ENCODE peak calls at places on chromosome 22, in ten cellular contexts. Q, D, Z, L, M, B, N, C, T and P are unnamed samples.
A peak's percentile ranks its signal among the peaks of the same experiment; 100 is the strongest.

GRCh38 chr22:47203554-47203991 is 441.1 kb downstream of the TBC1D22A start:
- DNase-seq in Q (no peak), D (no peak), Z (no peak), L (no peak), M (peak; percentile 11), B (no peak), N (no peak), C (no peak), T (no peak), P (no peak)

GRCh38 chr22:31276426-31277167 is 15.7 kb downstream of the PIK3IP1 start:
- DNase-seq in Q (no peak), D (no peak), Z (no peak), L (no peak), M (no peak), B (no peak), N (no peak), C (no peak), T (no peak), P (no peak)

GRCh38 chr22:40128989-40129388 is 48.7 kb upstream of the TNRC6B start:
- DNase-seq in Q (no peak), D (peak; percentile 75), Z (no peak), L (no peak), M (no peak), B (no peak), N (no peak), C (no peak), T (no peak), P (no peak)

GRCh38 chr22:27502327-27502726 is 299.2 kb downstream of the MN1 start:
- DNase-seq in Q (no peak), D (no peak), Z (no peak), L (no peak), M (no peak), B (no peak), N (no peak), C (no peak), T (no peak), P (no peak)

GRCh38 chr22:31082606-31083376 is 1.7 kb downstream of the SMTN start:
- DNase-seq in Q (peak; percentile 66), D (peak; percentile 78), Z (no peak), L (peak; percentile 58), M (peak; percentile 92), B (peak; percentile 79), N (no peak), C (peak; percentile 62), T (peak; percentile 42), P (no peak)

GRCh38 chr22:46175631-46176030 is 25.3 kb downstream of the PPARA start:
- DNase-seq in Q (no peak), D (no peak), Z (peak; percentile 49), L (peak; percentile 91), M (no peak), B (no peak), N (no peak), C (no peak), T (no peak), P (peak; percentile 44)

GRCh38 chr22:28346308-28346707 is 333.3 kb downstream of the TTC28 start:
- DNase-seq in Q (no peak), D (no peak), Z (no peak), L (no peak), M (no peak), B (no peak), N (no peak), C (no peak), T (no peak), P (no peak)

GRCh38 chr22:19824197-19825015 is 30.3 kb downstream of the GNB1L start:
- DNase-seq in Q (no peak), D (peak; percentile 19), Z (no peak), L (no peak), M (peak; percentile 12), B (no peak), N (no peak), C (no peak), T (no peak), P (no peak)

GRCh38 chr22:46754110-46754799 is 8.2 kb upstream of the TBC1D22A start:
- DNase-seq in Q (peak; percentile 86), D (no peak), Z (peak; percentile 96), L (peak; percentile 98), M (peak; percentile 94), B (no peak), N (no peak), C (peak; percentile 81), T (peak; percentile 25), P (peak; percentile 90)

GRCh38 chr22:37428649-37429586 is 1.6 kb upstream of the ELFN2 start:
- DNase-seq in Q (no peak), D (peak; percentile 59), Z (peak; percentile 10), L (no peak), M (peak; percentile 45), B (peak; percentile 92), N (peak; percentile 32), C (no peak), T (peak; percentile 51), P (no peak)

GRCh38 chr22:49324527-49325491 is 502.9 kb downstream of the BRD1 start:
- DNase-seq in Q (no peak), D (peak; percentile 13), Z (no peak), L (no peak), M (no peak), B (no peak), N (no peak), C (no peak), T (no peak), P (no peak)

GRCh38 chr22:48832592-48832991 is 995.1 kb downstream of the BRD1 start:
- DNase-seq in Q (no peak), D (no peak), Z (no peak), L (no peak), M (no peak), B (no peak), N (no peak), C (no peak), T (no peak), P (no peak)

GRCh38 chr22:24965822-24966626 is 13.5 kb downstream of the KIAA1671 start:
- DNase-seq in Q (no peak), D (no peak), Z (no peak), L (no peak), M (peak; percentile 94), B (no peak), N (no peak), C (no peak), T (no peak), P (no peak)

GRCh38 chr22:49650336-49651241 is 177.1 kb downstream of the BRD1 start:
- DNase-seq in Q (no peak), D (no peak), Z (no peak), L (no peak), M (no peak), B (no peak), N (no peak), C (no peak), T (no peak), P (no peak)

GRCh38 chr22:42914511-42915076 is 57.5 kb upstream of the ARFGAP3 start:
- DNase-seq in Q (no peak), D (no peak), Z (no peak), L (no peak), M (no peak), B (no peak), N (no peak), C (no peak), T (no peak), P (no peak)

GRCh38 chr22:21791635-21792625 is 56.3 kb upstream of the YPEL1 start:
- DNase-seq in Q (no peak), D (no peak), Z (no peak), L (no peak), M (no peak), B (no peak), N (no peak), C (no peak), T (no peak), P (no peak)

GRCh38 chr22:44486538-44486937 is 11.5 kb downstream of the RTL6 start:
- DNase-seq in Q (no peak), D (no peak), Z (peak; percentile 63), L (no peak), M (no peak), B (no peak), N (no peak), C (no peak), T (no peak), P (no peak)

GRCh38 chr22:21866821-21867527 is 471 bp downstream of the MAPK1 start:
- DNase-seq in Q (no peak), D (peak; percentile 39), Z (no peak), L (no peak), M (peak; percentile 38), B (peak; percentile 44), N (no peak), C (no peak), T (no peak), P (no peak)

GRCh38 chr22:43088979-43089717 is at the start of gene TTLL1:
- DNase-seq in Q (peak; percentile 53), D (peak; percentile 93), Z (peak; percentile 74), L (peak; percentile 79), M (peak; percentile 93), B (peak; percentile 96), N (peak; percentile 77), C (peak; percentile 65), T (peak; percentile 76), P (no peak)